ENCODE peak calls at places on chromosomes 3 and 15, in five cellular contexts. One of them, this sample, is unnamed.

GRCh38 chr3:161349529-161350278 is 21.6 kb downstream of the SPTSSB start:
- DNase-seq in foreskin fibroblast: peak; percentile 92
- DNase-seq in CD8-positive, alpha-beta memory T cell: peak; percentile 1
- DNase-seq in ascending aorta: no peak
- DNase-seq in mucosa of descending colon: no peak
- DNase-seq in this sample: peak; percentile 84

GRCh38 chr15:65580287-65580686 is 30.6 kb downstream of the INTS14 start:
- DNase-seq in foreskin fibroblast: peak; percentile 88
- DNase-seq in CD8-positive, alpha-beta memory T cell: no peak
- DNase-seq in ascending aorta: no peak
- DNase-seq in mucosa of descending colon: no peak
- DNase-seq in this sample: peak; percentile 36

GRCh38 chr3:172846706-172847105 is 96.2 kb downstream of the ECT2 start:
- DNase-seq in foreskin fibroblast: no peak
- DNase-seq in CD8-positive, alpha-beta memory T cell: no peak
- DNase-seq in ascending aorta: no peak
- DNase-seq in mucosa of descending colon: no peak
- DNase-seq in this sample: no peak

GRCh38 chr15:45087513-45087912 is 26.5 kb downstream of the DUOX2 start:
- DNase-seq in foreskin fibroblast: no peak
- DNase-seq in CD8-positive, alpha-beta memory T cell: no peak
- DNase-seq in ascending aorta: no peak
- DNase-seq in mucosa of descending colon: no peak
- DNase-seq in this sample: no peak

GRCh38 chr3:144636833-144637232 is 665.2 kb downstream of the DIPK2A start:
- DNase-seq in foreskin fibroblast: no peak
- DNase-seq in CD8-positive, alpha-beta memory T cell: no peak
- DNase-seq in ascending aorta: no peak
- DNase-seq in mucosa of descending colon: no peak
- DNase-seq in this sample: no peak

GRCh38 chr3:186519021-186519658 is 25.0 kb downstream of the CRYGS start:
- DNase-seq in foreskin fibroblast: no peak
- DNase-seq in CD8-positive, alpha-beta memory T cell: peak; percentile 57
- DNase-seq in ascending aorta: no peak
- DNase-seq in mucosa of descending colon: peak; percentile 60
- DNase-seq in this sample: no peak

GRCh38 chr15:43376017-43376705 is 5.3 kb downstream of the TUBGCP4 start:
- DNase-seq in foreskin fibroblast: peak; percentile 64
- DNase-seq in CD8-positive, alpha-beta memory T cell: peak; percentile 3
- DNase-seq in ascending aorta: no peak
- DNase-seq in mucosa of descending colon: no peak
- DNase-seq in this sample: no peak

GRCh38 chr3:159634414-159634813 is 354.2 kb upstream of the IL12A start:
- DNase-seq in foreskin fibroblast: no peak
- DNase-seq in CD8-positive, alpha-beta memory T cell: no peak
- DNase-seq in ascending aorta: no peak
- DNase-seq in mucosa of descending colon: no peak
- DNase-seq in this sample: no peak

GRCh38 chr3:143256416-143256815 is 136.8 kb downstream of the CHST2 start:
- DNase-seq in foreskin fibroblast: no peak
- DNase-seq in CD8-positive, alpha-beta memory T cell: no peak
- DNase-seq in ascending aorta: no peak
- DNase-seq in mucosa of descending colon: no peak
- DNase-seq in this sample: no peak

GRCh38 chr3:65080432-65080831 is 392.6 kb upstream of the ADAMTS9 start:
- DNase-seq in foreskin fibroblast: no peak
- DNase-seq in CD8-positive, alpha-beta memory T cell: no peak
- DNase-seq in ascending aorta: no peak
- DNase-seq in mucosa of descending colon: no peak
- DNase-seq in this sample: no peak

GRCh38 chr3:193190387-193190786 is 50.6 kb upstream of the PLAAT1 start:
- DNase-seq in foreskin fibroblast: no peak
- DNase-seq in CD8-positive, alpha-beta memory T cell: no peak
- DNase-seq in ascending aorta: no peak
- DNase-seq in mucosa of descending colon: no peak
- DNase-seq in this sample: no peak

GRCh38 chr15:47764666-47765065 is 47.4 kb downstream of the SEMA6D start:
- DNase-seq in foreskin fibroblast: no peak
- DNase-seq in CD8-positive, alpha-beta memory T cell: no peak
- DNase-seq in ascending aorta: no peak
- DNase-seq in mucosa of descending colon: no peak
- DNase-seq in this sample: no peak

GRCh38 chr3:38579146-38579545 is 70.3 kb downstream of the SCN5A start:
- DNase-seq in foreskin fibroblast: peak; percentile 61
- DNase-seq in CD8-positive, alpha-beta memory T cell: no peak
- DNase-seq in ascending aorta: no peak
- DNase-seq in mucosa of descending colon: no peak
- DNase-seq in this sample: no peak

GRCh38 chr3:187919018-187919417 is 173.8 kb upstream of the BCL6 start:
- DNase-seq in foreskin fibroblast: no peak
- DNase-seq in CD8-positive, alpha-beta memory T cell: peak; percentile 41
- DNase-seq in ascending aorta: no peak
- DNase-seq in mucosa of descending colon: no peak
- DNase-seq in this sample: no peak

GRCh38 chr3:144875251-144875650 is 903.6 kb downstream of the DIPK2A start:
- DNase-seq in foreskin fibroblast: no peak
- DNase-seq in CD8-positive, alpha-beta memory T cell: no peak
- DNase-seq in ascending aorta: no peak
- DNase-seq in mucosa of descending colon: no peak
- DNase-seq in this sample: no peak

GRCh38 chr15:40428183-40428582 is 12.6 kb upstream of the BAHD1 start:
- DNase-seq in foreskin fibroblast: no peak
- DNase-seq in CD8-positive, alpha-beta memory T cell: no peak
- DNase-seq in ascending aorta: no peak
- DNase-seq in mucosa of descending colon: no peak
- DNase-seq in this sample: no peak

GRCh38 chr15:89243046-89243690 is 611 bp upstream of the FANCI start:
- DNase-seq in foreskin fibroblast: peak; percentile 62
- DNase-seq in CD8-positive, alpha-beta memory T cell: no peak
- DNase-seq in ascending aorta: no peak
- DNase-seq in mucosa of descending colon: no peak
- DNase-seq in this sample: peak; percentile 5

GRCh38 chr15:50051811-50052419 is 67.1 kb downstream of the ATP8B4 start:
- DNase-seq in foreskin fibroblast: peak; percentile 91
- DNase-seq in CD8-positive, alpha-beta memory T cell: no peak
- DNase-seq in ascending aorta: no peak
- DNase-seq in mucosa of descending colon: no peak
- DNase-seq in this sample: peak; percentile 74

GRCh38 chr3:16070707-16071106 is 103.8 kb upstream of the GALNT15 start:
- DNase-seq in foreskin fibroblast: no peak
- DNase-seq in CD8-positive, alpha-beta memory T cell: no peak
- DNase-seq in ascending aorta: no peak
- DNase-seq in mucosa of descending colon: no peak
- DNase-seq in this sample: no peak
- H3K4me3 ChIP-seq in foreskin fibroblast: no peak overlapping the region
- H3K4me3 ChIP-seq in CD8-positive, alpha-beta memory T cell: no peak overlapping the region
- H3K4me3 ChIP-seq in ascending aorta: no peak overlapping the region
- H3K4me3 ChIP-seq in mucosa of descending colon: no peak overlapping the region
- H3K4me3 ChIP-seq in this sample: no peak overlapping the region

DNA sequence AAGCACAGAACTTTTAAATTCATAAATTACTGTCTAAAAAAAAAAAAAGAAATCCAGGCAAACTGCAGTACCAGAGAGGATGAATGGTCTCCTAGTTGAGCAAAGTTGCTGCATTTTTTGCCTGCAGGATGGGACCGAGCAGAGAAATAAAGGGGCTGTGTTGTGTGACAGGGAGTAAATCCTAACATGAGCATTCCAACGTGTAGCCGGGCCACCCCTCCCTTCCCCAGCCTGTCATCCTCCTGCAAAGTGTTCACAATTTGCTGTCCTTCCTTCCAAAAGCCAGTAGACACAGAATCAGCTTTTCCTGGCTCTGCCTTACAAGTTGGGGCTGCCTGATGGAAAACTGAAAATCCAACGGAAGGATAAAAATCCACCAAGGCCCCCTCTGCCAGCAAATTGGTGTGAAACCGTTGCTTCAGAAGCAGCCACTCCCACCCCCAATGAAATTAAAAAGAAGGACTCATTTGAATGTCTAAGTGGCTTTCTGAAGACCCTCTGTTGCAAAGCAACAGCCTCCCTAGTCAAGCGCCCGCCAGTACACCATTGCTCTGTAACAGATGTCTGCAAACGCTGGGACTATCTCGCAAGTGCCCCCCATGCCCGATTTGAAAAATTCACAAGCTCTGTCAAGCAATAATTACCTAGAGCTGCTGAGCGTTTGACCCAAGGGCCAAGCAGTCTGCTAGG is 710 bp downstream of the FRMD4B start:
- DNase-seq in foreskin fibroblast: no peak
- DNase-seq in CD8-positive, alpha-beta memory T cell: no peak
- DNase-seq in ascending aorta: no peak
- DNase-seq in mucosa of descending colon: no peak
- DNase-seq in this sample: no peak
- H3K4me3 ChIP-seq in foreskin fibroblast: peak overlapping the region; percentile 31
- H3K4me3 ChIP-seq in CD8-positive, alpha-beta memory T cell: no peak overlapping the region
- H3K4me3 ChIP-seq in ascending aorta: peak overlapping the region; percentile 65
- H3K4me3 ChIP-seq in mucosa of descending colon: no peak overlapping the region
- H3K4me3 ChIP-seq in this sample: peak overlapping the region; percentile 44

DNA sequence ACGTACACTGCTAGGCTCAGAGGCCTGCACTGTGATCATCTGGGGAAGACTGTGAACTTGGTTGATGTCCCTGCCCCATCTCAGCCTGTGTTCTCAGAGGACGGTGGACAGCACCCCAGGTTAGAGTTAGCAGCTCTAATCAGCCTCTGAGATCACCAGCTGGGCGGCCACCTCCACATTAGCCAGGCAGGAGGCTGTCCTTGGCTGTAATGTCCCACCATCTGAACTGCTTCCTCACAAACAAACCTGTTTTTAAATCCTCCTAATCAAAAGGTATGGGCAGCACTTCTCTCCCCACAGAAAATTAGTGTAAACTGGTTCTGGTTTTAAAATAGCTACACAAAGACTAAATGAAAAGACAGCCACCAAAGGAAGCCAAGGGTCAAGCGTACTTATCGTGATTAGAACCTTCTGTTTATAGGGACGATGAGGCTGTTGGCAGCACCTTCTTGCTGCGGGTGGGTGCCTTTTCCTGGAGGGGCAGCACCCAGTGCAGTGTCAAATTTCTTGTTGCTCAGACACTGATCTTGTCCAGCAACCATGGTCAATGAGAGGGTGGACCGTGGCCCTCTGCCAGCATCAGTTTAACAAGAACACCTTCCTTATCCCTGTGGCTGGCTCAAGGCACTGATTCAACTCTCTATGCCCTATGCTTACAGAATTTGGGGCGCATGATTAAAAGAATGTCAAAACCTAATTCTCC is 24.6 kb downstream of the ACSBG1 start:
- DNase-seq in foreskin fibroblast: peak; percentile 28
- DNase-seq in CD8-positive, alpha-beta memory T cell: no peak
- DNase-seq in ascending aorta: no peak
- DNase-seq in mucosa of descending colon: peak; percentile 78
- DNase-seq in this sample: no peak
- H3K4me3 ChIP-seq in foreskin fibroblast: no peak overlapping the region
- H3K4me3 ChIP-seq in CD8-positive, alpha-beta memory T cell: no peak overlapping the region
- H3K4me3 ChIP-seq in ascending aorta: no peak overlapping the region
- H3K4me3 ChIP-seq in mucosa of descending colon: no peak overlapping the region
- H3K4me3 ChIP-seq in this sample: no peak overlapping the region

DNA sequence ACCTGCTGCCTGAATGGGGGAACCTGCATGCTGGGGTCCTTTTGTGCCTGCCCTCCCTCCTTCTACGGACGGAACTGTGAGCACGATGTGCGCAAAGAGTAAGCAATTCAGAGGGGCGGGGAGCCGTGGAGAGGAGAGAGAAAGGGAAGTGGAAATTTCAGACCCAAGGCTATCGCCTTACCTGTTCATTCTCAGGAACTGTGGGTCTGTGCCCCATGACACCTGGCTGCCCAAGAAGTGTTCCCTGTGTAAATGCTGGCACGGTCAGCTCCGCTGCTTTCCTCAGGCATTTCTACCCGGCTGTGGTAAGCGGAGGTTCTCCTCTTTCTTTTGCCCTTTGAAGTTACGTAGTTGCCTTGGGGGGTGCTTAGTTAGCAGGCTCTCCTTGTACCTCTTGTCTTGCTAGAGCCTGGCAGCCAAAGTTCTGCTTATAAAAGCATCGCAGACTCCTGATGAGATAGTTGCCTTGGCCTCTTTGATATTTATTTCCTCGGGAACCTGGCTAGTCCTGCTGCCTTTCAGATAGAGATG is 13.7 kb upstream of the LRRC2 start:
- DNase-seq in foreskin fibroblast: no peak
- DNase-seq in CD8-positive, alpha-beta memory T cell: no peak
- DNase-seq in ascending aorta: no peak
- DNase-seq in mucosa of descending colon: no peak
- DNase-seq in this sample: no peak
- H3K4me3 ChIP-seq in foreskin fibroblast: no peak overlapping the region
- H3K4me3 ChIP-seq in CD8-positive, alpha-beta memory T cell: no peak overlapping the region
- H3K4me3 ChIP-seq in ascending aorta: no peak overlapping the region
- H3K4me3 ChIP-seq in mucosa of descending colon: no peak overlapping the region
- H3K4me3 ChIP-seq in this sample: no peak overlapping the region

DNA sequence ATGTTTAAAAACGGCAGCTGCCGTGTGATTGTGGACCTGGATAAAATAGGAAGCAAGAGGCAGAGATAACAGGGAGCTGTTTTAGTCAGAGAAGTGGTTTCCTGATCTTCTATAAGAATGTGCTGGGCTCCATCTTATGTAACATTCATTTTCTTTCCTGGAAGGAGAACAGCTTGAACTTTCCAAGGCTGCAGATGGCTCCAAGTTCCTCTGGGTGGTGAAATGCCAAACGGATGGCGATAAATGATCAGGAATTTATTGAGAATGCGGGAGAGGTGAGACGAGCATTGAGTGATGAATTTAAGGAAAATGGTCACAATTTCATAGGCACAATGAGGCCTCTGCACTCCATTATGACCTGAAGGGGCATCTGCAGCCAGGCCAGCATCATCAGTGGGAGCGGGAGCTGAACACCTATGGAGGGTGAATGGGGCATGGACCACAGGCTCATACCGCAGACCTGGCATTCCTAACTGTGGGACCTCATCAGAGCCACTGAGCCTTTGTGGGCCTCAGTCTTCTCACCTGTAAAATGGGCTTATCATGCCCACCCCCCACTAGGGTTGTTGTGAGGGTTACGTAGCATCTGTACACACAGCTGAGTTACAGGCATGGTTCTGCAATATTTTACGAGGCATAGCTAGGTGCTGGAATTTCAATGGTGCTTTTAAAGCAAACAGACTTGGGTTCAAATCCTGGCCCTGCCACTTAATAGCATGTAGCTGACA is 17.1 kb downstream of the MGLL start:
- DNase-seq in foreskin fibroblast: peak; percentile 58
- DNase-seq in CD8-positive, alpha-beta memory T cell: no peak
- DNase-seq in ascending aorta: no peak
- DNase-seq in mucosa of descending colon: no peak
- DNase-seq in this sample: no peak
- H3K4me3 ChIP-seq in foreskin fibroblast: no peak overlapping the region
- H3K4me3 ChIP-seq in CD8-positive, alpha-beta memory T cell: no peak overlapping the region
- H3K4me3 ChIP-seq in ascending aorta: no peak overlapping the region
- H3K4me3 ChIP-seq in mucosa of descending colon: no peak overlapping the region
- H3K4me3 ChIP-seq in this sample: no peak overlapping the region